ENCODE peak calls at places on chromosomes 11 and 22, in nine cellular contexts. M is HepG2, R is GM12878, V is transverse colon, T is stomach, Z is H1, C is vagina, F is prostate gland, K is sigmoid colon. P is an unnamed sample.

GRCh38 chr11:111785886-111786412 is 19.8 kb upstream of the PPP2R1B start:
- DNase-seq in R (no peak), K (no peak), V (no peak), T (no peak), F (no peak), M (peak; percentile 76), C (no peak), Z (no peak), P (no peak)

GRCh38 chr11:68992743-68993255 is 12.0 kb upstream of the MRGPRD start:
- DNase-seq in Z (no peak), K (peak; percentile 41), F (no peak), R (no peak), M (no peak), T (no peak), C (no peak), V (peak; percentile 1), P (peak; percentile 43)

GRCh38 chr11:93623179-93623578 is 38.3 kb upstream of the CEP295 start:
- DNase-seq in T (no peak), F (no peak), Z (peak; percentile 10), M (no peak), V (no peak), K (no peak), R (peak; percentile 26), C (no peak), P (no peak)

GRCh38 chr11:73889019-73889418 is 12.2 kb downstream of the PAAF1 start:
- DNase-seq in K (no peak), T (no peak), F (no peak), C (no peak), R (no peak), Z (no peak), V (no peak), M (no peak), P (no peak)

GRCh38 chr22:22458896-22459588 is 49.5 kb downstream of the ZNF280B start:
- DNase-seq in M (no peak), R (no peak), Z (no peak), K (no peak), T (no peak), C (no peak), V (no peak), F (no peak), P (no peak)

GRCh38 chr11:69472766-69473519 is 8.5 kb upstream of the LINC01488 start:
- DNase-seq in M (no peak), R (no peak), K (no peak), C (no peak), T (no peak), Z (no peak), F (no peak), V (no peak), P (no peak)

GRCh38 chr11:67539588-67539987 is 16.3 kb upstream of the CABP2 start:
- DNase-seq in R (no peak), V (no peak), C (no peak), F (no peak), M (peak; percentile 25), T (no peak), K (peak; percentile 20), Z (no peak), P (no peak)

GRCh38 chr11:33897761-33898403 is 6.0 kb upstream of the LMO2 start:
- DNase-seq in F (peak; percentile 28), M (no peak), R (no peak), K (no peak), V (no peak), Z (no peak), T (no peak), C (no peak), P (no peak)

GRCh38 chr22:20548806-20549205 is 41.4 kb downstream of the MED15 start:
- DNase-seq in M (no peak), K (peak; percentile 21), C (no peak), Z (no peak), F (no peak), T (no peak), R (no peak), V (no peak), P (no peak)

DNA sequence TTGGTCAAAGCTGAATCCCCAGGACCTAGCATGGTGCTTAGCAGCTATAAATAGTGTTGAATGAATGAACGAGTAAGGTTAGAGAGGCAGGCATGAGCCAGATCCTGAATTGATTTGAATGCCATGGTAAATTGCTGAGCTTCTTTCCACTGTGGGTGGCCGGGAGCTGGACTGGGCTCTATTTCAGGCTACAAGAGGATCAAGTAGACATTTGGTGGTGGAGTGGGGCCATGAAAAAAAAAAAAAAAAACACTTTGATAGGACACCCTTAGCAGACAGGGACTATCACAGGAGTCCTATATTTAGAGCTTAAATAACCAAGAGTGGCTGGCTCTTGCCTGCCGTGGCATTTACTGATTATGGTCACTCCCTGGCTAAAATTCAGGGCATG is 77.6 kb downstream of the MIAT start:
- DNase-seq in T (no peak), R (no peak), M (no peak), K (no peak), Z (no peak), C (no peak), V (no peak), F (no peak), P (no peak)
- TF ChIP-seq POLR2AphosphoS5 in T (no peak), R (no peak), M (no peak), K (no peak), Z (no peak), C (no peak), V (no peak), F (no peak), P (no peak)

GRCh38 chr11:106091480-106092123 is 14.1 kb downstream of the AASDHPPT start:
- DNase-seq in C (no peak), T (no peak), M (no peak), F (no peak), K (no peak), R (peak; percentile 56), Z (no peak), V (no peak), P (no peak)

GRCh38 chr11:106088896-106089295 is 11.4 kb downstream of the AASDHPPT start:
- DNase-seq in C (no peak), T (no peak), F (no peak), K (no peak), R (no peak), Z (no peak), V (no peak), M (no peak), P (no peak)

GRCh38 chr11:106087815-106088435 is 10.5 kb downstream of the AASDHPPT start:
- DNase-seq in T (peak; percentile 66), K (peak; percentile 71), Z (no peak), C (no peak), M (peak; percentile 62), R (no peak), V (peak; percentile 36), F (peak; percentile 45), P (no peak)

GRCh38 chr11:106086850-106087249 is 9.4 kb downstream of the AASDHPPT start:
- DNase-seq in R (no peak), F (no peak), C (no peak), Z (no peak), K (no peak), T (no peak), M (no peak), V (no peak), P (no peak)

GRCh38 chr11:106092446-106092845 is 15.0 kb downstream of the AASDHPPT start:
- DNase-seq in Z (no peak), V (no peak), C (no peak), F (no peak), K (no peak), M (no peak), T (no peak), R (no peak), P (no peak)
- TF ChIP-seq POLR2AphosphoS5 in Z (no peak), V (no peak), C (no peak), F (no peak), K (no peak), M (no peak), T (no peak), R (no peak), P (no peak)

DNA sequence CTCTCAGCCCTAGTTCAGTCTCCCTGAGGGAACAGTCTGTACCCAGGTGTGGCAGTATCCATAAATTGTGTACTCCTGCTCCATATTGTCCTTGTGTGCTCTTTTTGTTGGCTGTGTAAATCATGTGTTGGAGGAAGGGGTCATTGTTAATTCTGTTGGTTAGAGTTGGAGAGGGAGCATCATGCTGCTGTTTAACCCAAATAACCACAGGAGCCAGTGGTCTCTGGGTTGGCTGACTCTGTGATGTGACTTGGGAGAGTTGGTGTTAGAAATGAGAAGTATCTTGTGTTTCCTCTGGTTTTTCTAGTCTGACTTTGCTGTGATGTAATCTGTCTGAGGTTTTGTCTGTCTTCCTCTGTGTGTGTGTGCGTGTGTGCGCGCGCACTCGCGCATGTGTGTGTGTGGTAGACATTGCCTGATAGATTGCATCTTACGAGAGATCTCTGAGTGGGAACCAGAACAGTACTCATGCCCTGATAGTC is 30.5 kb downstream of the CTNND1 start:
- DNase-seq in K (peak; percentile 80), C (no peak), M (no peak), R (peak; percentile 93), V (peak; percentile 71), T (peak; percentile 68), F (peak; percentile 39), Z (no peak), P (no peak)
- TF ChIP-seq POLR2AphosphoS5 in K (peak; percentile 16), C (no peak), M (no peak), R (peak; percentile 80), V (no peak), T (no peak), F (peak; percentile 40), Z (no peak), P (no peak)

DNA sequence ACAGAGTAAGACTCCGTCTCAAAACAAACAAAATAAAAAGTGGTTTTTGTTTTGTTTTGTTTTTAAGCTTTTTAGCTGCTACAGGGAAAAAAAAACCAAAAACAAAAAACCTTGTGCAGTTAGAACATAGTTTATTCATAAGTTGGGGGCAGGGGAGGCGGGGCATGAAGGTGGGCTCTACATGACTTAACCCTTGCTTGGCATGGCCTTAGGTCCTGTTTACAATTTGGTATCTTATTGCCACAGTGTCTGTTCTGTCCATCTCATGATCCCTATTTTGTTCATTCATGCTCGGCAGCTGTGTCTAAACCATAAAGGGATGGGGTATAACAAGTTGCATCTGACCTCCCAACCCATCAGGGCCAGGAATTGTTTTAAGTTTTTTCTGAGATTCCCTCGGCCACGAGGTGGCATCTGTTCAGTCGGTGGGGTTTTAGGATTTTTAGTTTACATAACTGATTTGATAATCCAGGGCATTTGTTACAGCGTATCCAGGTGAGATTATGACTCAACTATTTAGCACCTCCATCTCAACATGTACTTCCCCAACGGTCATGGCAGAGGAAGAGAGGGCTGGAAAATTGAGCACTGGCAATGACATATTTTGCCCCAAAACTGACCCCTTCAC is 6.9 kb downstream of the AP5B1 start:
- DNase-seq in C (no peak), V (no peak), F (no peak), Z (no peak), T (peak; percentile 15), K (peak; percentile 24), M (no peak), R (no peak), P (no peak)
- TF ChIP-seq POLR2AphosphoS5 in C (no peak), V (no peak), F (no peak), Z (no peak), T (no peak), K (no peak), M (no peak), R (no peak), P (no peak)

GRCh38 chr22:36856121-36856791 is 4.5 kb upstream of the NCF4 start:
- DNase-seq in M (peak; percentile 66), R (no peak), T (peak; percentile 94), C (no peak), F (peak; percentile 89), Z (peak; percentile 78), V (peak; percentile 95), K (peak; percentile 94), P (peak; percentile 93)
- TF ChIP-seq POLR2AphosphoS5 in M (no peak), R (no peak), T (no peak), C (peak; percentile 79), F (peak; percentile 86), Z (no peak), V (no peak), K (peak; percentile 34), P (no peak)